ENCODE peak calls at places on chromosome 21, in four cellular contexts. W is endodermal cell, A is heart left ventricle, Y is GM23248. V is an unnamed sample.

GRCh38 chr21:42221581-42222345 is 2.8 kb downstream of the ABCG1 start:
- DNase-seq in A (no peak), Y (no peak), W (peak), V (no peak)

GRCh38 chr21:26451014-26451740 is 121.9 kb downstream of the CYYR1 start:
- DNase-seq in Y (peak), W (no peak), A (no peak), V (no peak)

GRCh38 chr21:42406846-42407245 is 3.1 kb downstream of the UBASH3A start:
- DNase-seq in Y (no peak), A (no peak), W (no peak), V (no peak)

GRCh38 chr21:25801217-25802015 is 66.6 kb downstream of the GABPA start:
- DNase-seq in Y (peak), A (peak), W (peak), V (peak)

GRCh38 chr21:31124005-31124404 is 85.7 kb upstream of the KRTAP19-8 start:
- DNase-seq in W (peak), A (peak), Y (no peak), V (no peak)

GRCh38 chr21:26834181-26834945 is 10.8 kb downstream of the ADAMTS1 start:
- DNase-seq in A (no peak), Y (peak), W (no peak), V (peak)

GRCh38 chr21:29654203-29654602 is 285.6 kb downstream of the GRIK1 start:
- DNase-seq in W (no peak), A (no peak), Y (no peak), V (no peak)

GRCh38 chr21:41112740-41113692 is 54.9 kb upstream of the BACE2 start:
- DNase-seq in A (no peak), Y (peak), W (peak), V (peak)

GRCh38 chr21:26061437-26061836 is 109.1 kb downstream of the APP start:
- DNase-seq in Y (peak), W (no peak), A (no peak), V (peak)

GRCh38 chr21:45138199-45139002 is 64.0 kb downstream of the ADARB1 start:
- DNase-seq in Y (peak), W (peak), A (peak), V (peak)

GRCh38 chr21:30072496-30072895 is 94.1 kb downstream of the CLDN17 start:
- DNase-seq in Y (peak), W (peak), A (no peak), V (no peak)

GRCh38 chr21:18499761-18500376 is 96.3 kb upstream of the TMPRSS15 start:
- DNase-seq in Y (peak), W (peak), A (no peak), V (peak)

GRCh38 chr21:28454978-28455600 is 537.6 kb downstream of the LTN1 start:
- DNase-seq in A (no peak), W (no peak), Y (peak), V (no peak)

GRCh38 chr21:40128891-40129290 is 261.7 kb downstream of the PCP4 start:
- DNase-seq in W (no peak), Y (no peak), A (no peak), V (no peak)

GRCh38 chr21:31326478-31327247 is 17.4 kb downstream of the TIAM1 start:
- DNase-seq in W (no peak), A (no peak), Y (peak), V (no peak)

DNA sequence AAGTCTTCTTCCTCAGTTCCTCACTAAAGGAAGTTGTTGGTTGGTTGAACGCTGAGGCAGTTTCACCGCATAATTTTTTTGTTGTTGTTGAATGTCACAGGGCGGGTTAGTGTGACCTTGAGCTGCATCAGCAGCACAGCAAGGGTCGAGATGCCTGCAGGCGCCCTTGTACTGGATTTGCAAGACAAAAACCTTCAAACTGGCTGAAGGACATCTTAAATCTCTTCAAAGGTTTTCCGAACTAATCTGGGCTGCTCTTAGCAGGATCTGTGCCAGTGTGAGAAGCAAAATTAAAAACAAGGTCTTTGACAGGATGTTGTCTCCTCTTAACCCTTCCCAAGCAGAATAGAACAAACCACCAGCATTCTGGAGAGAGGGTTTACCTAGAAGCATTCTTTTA is 59.4 kb downstream of the NRIP1 start:
- DNase-seq in A (peak), W (peak), Y (peak), V (no peak)
- H3K4me3 ChIP-seq in A (peak), W (no peak), Y (peak), V (no peak)

GRCh38 chr21:20276954-20277353 is 721.3 kb upstream of the NCAM2 start:
- DNase-seq in A (no peak), Y (no peak), W (no peak), V (no peak)

GRCh38 chr21:20270365-20271055 is 727.7 kb upstream of the NCAM2 start:
- DNase-seq in Y (no peak), W (no peak), A (no peak), V (no peak)

GRCh38 chr21:20276377-20276776 is 721.8 kb upstream of the NCAM2 start:
- DNase-seq in W (no peak), Y (no peak), A (no peak), V (no peak)

DNA sequence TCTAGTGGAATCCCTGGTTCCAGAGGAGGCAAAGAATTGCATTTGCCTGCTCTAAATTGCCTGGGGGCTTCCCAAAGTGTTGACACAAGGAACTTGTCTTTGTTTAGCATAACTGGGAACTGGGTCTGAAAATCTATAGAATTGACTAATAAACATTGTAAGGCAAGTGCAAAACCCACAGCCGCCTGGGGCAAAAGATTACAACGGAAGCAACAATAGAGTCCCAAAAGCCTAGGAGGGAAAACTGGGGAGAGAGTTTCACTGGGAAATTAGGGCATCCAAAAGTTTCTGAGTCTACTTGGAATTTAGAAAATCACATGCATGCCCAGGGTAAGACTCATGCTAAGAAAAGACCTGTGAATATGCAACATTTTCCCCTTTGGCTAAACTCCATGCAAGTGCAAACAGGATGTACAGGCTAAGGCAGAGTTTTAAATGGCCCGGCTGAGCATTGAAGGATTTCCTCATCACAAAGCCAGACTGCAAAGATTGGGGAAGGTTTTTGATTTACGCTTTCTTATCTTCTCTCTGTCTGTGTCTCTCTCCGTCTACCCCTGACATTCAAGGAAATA is 725.3 kb upstream of the NCAM2 start:
- DNase-seq in Y (no peak), W (no peak), A (no peak), V (no peak)
- H3K4me3 ChIP-seq in Y (no peak), W (no peak), A (no peak), V (no peak)

GRCh38 chr21:43703068-43703880 is 15.7 kb upstream of the PDXK start:
- DNase-seq in A (peak), Y (peak), W (peak), V (peak)
- H3K4me3 ChIP-seq in A (peak), Y (no peak), W (no peak), V (no peak)

DNA sequence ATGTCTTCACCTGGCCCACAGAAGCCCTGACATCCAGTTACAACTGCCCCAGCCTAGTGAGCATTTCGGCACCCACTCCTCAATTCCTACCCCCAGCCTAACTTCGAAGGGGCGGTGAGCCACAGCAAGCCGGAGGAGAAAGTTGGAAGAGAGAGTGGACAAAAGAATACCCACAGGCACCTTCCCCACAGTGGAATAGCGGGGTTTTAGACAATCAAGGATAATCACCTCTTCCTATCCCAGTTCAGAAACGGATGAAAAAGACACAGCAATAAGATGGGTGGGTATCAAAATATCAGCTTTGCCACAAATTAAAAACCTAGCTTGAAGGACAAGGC is 1.3 kb upstream of the LSS start:
- DNase-seq in W (no peak), A (no peak), Y (peak), V (no peak)
- H3K4me3 ChIP-seq in W (peak), A (peak), Y (peak), V (peak)

GRCh38 chr21:34546556-34546955 is 34.5 kb upstream of the KCNE1 start:
- DNase-seq in W (no peak), A (no peak), Y (no peak), V (no peak)

GRCh38 chr21:34552324-34553198 is 40.6 kb upstream of the KCNE1 start:
- DNase-seq in Y (peak), A (no peak), W (no peak), V (peak)

GRCh38 chr21:34550400-34550799 is 38.4 kb upstream of the KCNE1 start:
- DNase-seq in Y (no peak), W (no peak), A (no peak), V (no peak)

GRCh38 chr21:34545079-34545884 is 33.3 kb upstream of the KCNE1 start:
- DNase-seq in W (peak), Y (peak), A (peak), V (peak)

GRCh38 chr21:34548782-34549376 is 36.9 kb upstream of the KCNE1 start:
- DNase-seq in W (no peak), A (no peak), Y (no peak), V (no peak)
- H3K4me3 ChIP-seq in W (no peak), A (no peak), Y (no peak), V (no peak)

GRCh38 chr21:37555672-37556261 is 189.2 kb downstream of the DYRK1A start:
- DNase-seq in Y (no peak), W (no peak), A (peak), V (no peak)
- H3K4me3 ChIP-seq in Y (no peak), W (no peak), A (no peak), V (no peak)

GRCh38 chr21:32641715-32642698 is 29.8 kb upstream of the CFAP298 start:
- DNase-seq in Y (no peak), W (no peak), A (no peak), V (no peak)

GRCh38 chr21:32648165-32648564 is 36.0 kb upstream of the CFAP298 start:
- DNase-seq in Y (no peak), A (no peak), W (no peak), V (peak)

DNA sequence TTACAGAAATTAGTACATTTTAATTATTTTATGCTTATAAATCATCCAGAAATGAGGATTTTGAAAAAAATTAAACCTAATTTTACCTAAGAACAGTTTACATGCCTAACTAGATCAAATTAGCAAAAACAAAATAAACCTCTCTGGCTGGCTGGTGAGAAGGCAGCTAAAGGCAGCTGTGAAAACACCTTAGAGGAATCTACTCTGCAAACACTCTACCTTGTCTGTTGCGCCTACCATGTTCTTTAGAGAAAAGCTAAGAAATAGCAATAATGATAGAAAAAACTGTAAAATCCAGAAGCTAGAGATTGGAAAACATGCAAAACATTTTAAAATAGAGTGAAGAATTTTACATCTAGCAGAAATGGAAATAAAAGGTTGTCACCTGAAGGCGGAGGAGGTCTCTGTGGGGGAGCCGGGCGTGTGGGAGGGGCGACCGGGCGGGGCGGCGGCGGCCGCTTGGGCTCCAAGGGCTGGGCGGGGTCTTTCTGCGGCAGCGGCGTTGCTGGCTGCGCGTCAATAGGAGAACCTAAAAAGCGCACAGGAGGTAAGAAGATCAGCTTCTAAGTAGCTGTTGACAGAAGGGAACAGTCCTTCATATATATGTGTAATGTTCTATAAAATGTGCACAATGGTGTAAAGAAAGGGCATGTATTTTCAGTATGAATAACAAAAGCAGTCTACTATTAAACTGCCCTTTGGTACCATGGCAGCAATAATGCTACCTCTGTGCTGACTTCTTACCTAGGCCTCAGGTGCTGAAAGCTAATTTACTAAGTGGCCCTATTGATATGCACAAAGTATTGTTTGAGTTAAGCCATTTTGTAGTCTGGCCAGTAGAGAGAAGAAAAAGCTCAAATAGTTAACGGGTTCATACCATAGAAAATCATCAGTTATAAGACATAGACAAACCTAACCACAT is 33.3 kb upstream of the CFAP298 start:
- DNase-seq in Y (no peak), W (peak), A (no peak), V (no peak)
- H3K4me3 ChIP-seq in Y (no peak), W (peak), A (no peak), V (no peak)

GRCh38 chr21:35408401-35408800 is 359.3 kb upstream of the RUNX1 start:
- DNase-seq in A (no peak), W (no peak), Y (peak), V (peak)
- H3K4me3 ChIP-seq in A (no peak), W (no peak), Y (peak), V (no peak)

DNA sequence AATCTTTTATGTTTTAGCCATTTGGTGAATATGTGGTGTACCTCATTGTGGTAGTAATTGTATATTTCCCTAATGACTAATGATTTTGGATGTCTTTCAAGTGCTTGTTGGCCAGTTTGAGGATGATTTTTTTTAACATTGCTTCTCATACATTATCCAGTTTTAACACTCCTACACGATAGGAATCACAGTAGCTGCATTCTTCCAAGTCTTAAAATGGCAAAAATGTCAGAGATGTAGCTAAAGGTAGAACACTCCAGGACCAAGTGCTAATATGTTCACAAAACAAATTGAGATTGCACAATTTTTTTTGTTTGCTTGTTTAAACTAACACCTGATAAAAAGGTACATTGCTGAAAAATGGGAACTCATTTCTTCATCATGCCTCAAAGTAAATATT is 11.7 kb downstream of the USP25 start:
- DNase-seq in Y (peak), A (no peak), W (no peak), V (peak)
- H3K4me3 ChIP-seq in Y (no peak), A (no peak), W (no peak), V (no peak)

DNA sequence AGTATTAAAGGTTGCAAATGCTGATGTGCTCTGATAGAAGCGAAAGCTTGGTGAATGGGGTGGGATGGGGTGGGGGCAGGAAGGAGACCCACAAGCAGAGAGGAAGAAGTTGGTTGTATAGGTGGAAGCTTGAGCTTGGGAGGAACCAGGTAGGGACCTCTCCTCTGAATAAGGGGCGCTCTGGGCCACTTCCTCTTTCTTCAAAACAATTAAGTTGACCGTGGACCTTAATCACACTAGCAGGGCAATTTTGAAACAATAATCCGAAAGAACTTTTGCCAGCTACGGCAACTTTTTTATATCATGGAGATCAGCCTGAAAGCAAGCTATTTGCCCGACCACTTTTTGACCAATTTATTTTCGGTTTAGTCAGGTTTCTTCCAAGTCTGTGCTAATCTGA is 1.9 kb upstream of the DYRK1A start:
- DNase-seq in Y (no peak), A (no peak), W (no peak), V (no peak)
- H3K4me3 ChIP-seq in Y (peak), A (peak), W (peak), V (no peak)

V was measured in fibroblast of villous mesenchyme.